ENCODE peak calls at places on chromosome 18, in ten cellular contexts. One of them, this sample, is unnamed.

GRCh38 chr18:31598021-31598805 is 6.5 kb downstream of the TTR start:
- DNase-seq in OCI-LY7: no peak
- DNase-seq in astrocyte of the spinal cord: no peak
- DNase-seq in hepatocyte: no peak
- DNase-seq in breast epithelium: no peak
- DNase-seq in HepG2: no peak
- DNase-seq in WERI-Rb-1: no peak
- DNase-seq in psoas muscle: no peak
- DNase-seq in fibroblast of lung: peak
- DNase-seq in thyroid gland: no peak
- DNase-seq in this sample: peak

GRCh38 chr18:74316257-74317180 is 880 bp downstream of the C18orf63 start:
- DNase-seq in OCI-LY7: no peak
- DNase-seq in astrocyte of the spinal cord: peak
- DNase-seq in hepatocyte: no peak
- DNase-seq in breast epithelium: no peak
- DNase-seq in HepG2: peak
- DNase-seq in WERI-Rb-1: no peak
- DNase-seq in psoas muscle: no peak
- DNase-seq in fibroblast of lung: peak
- DNase-seq in thyroid gland: no peak
- DNase-seq in this sample: peak

GRCh38 chr18:55470826-55471225 is 117.2 kb downstream of the TCF4 start:
- DNase-seq in OCI-LY7: no peak
- DNase-seq in astrocyte of the spinal cord: no peak
- DNase-seq in hepatocyte: no peak
- DNase-seq in breast epithelium: no peak
- DNase-seq in HepG2: no peak
- DNase-seq in WERI-Rb-1: no peak
- DNase-seq in psoas muscle: no peak
- DNase-seq in fibroblast of lung: no peak
- DNase-seq in thyroid gland: no peak
- DNase-seq in this sample: no peak

GRCh38 chr18:63890226-63890949 is 2.9 kb downstream of the SERPINB2 start:
- DNase-seq in OCI-LY7: no peak
- DNase-seq in astrocyte of the spinal cord: no peak
- DNase-seq in hepatocyte: no peak
- DNase-seq in breast epithelium: no peak
- DNase-seq in HepG2: no peak
- DNase-seq in WERI-Rb-1: no peak
- DNase-seq in psoas muscle: no peak
- DNase-seq in fibroblast of lung: no peak
- DNase-seq in thyroid gland: no peak
- DNase-seq in this sample: no peak

GRCh38 chr18:7871560-7872456 is 304.7 kb downstream of the PTPRM start:
- DNase-seq in OCI-LY7: no peak
- DNase-seq in astrocyte of the spinal cord: no peak
- DNase-seq in hepatocyte: peak
- DNase-seq in breast epithelium: no peak
- DNase-seq in HepG2: peak
- DNase-seq in WERI-Rb-1: no peak
- DNase-seq in psoas muscle: no peak
- DNase-seq in fibroblast of lung: no peak
- DNase-seq in thyroid gland: peak
- DNase-seq in this sample: peak

GRCh38 chr18:9191658-9192256 is 55.2 kb downstream of the ANKRD12 start:
- DNase-seq in OCI-LY7: no peak
- DNase-seq in astrocyte of the spinal cord: no peak
- DNase-seq in hepatocyte: no peak
- DNase-seq in breast epithelium: no peak
- DNase-seq in HepG2: no peak
- DNase-seq in WERI-Rb-1: no peak
- DNase-seq in psoas muscle: no peak
- DNase-seq in fibroblast of lung: no peak
- DNase-seq in thyroid gland: no peak
- DNase-seq in this sample: no peak

GRCh38 chr18:66826211-66826610 is 222.3 kb upstream of the CDH19 start:
- DNase-seq in OCI-LY7: no peak
- DNase-seq in astrocyte of the spinal cord: no peak
- DNase-seq in hepatocyte: no peak
- DNase-seq in breast epithelium: no peak
- DNase-seq in HepG2: no peak
- DNase-seq in WERI-Rb-1: no peak
- DNase-seq in psoas muscle: no peak
- DNase-seq in fibroblast of lung: no peak
- DNase-seq in thyroid gland: no peak
- DNase-seq in this sample: no peak

GRCh38 chr18:49071365-49071764 is 120.6 kb upstream of the SMAD7 start:
- DNase-seq in OCI-LY7: no peak
- DNase-seq in astrocyte of the spinal cord: no peak
- DNase-seq in hepatocyte: no peak
- DNase-seq in breast epithelium: no peak
- DNase-seq in HepG2: no peak
- DNase-seq in WERI-Rb-1: no peak
- DNase-seq in psoas muscle: no peak
- DNase-seq in fibroblast of lung: peak
- DNase-seq in thyroid gland: no peak
- DNase-seq in this sample: no peak

GRCh38 chr18:44036500-44036899 is 644.2 kb upstream of the SETBP1 start:
- DNase-seq in OCI-LY7: no peak
- DNase-seq in astrocyte of the spinal cord: no peak
- DNase-seq in hepatocyte: peak
- DNase-seq in breast epithelium: no peak
- DNase-seq in HepG2: no peak
- DNase-seq in WERI-Rb-1: no peak
- DNase-seq in psoas muscle: no peak
- DNase-seq in fibroblast of lung: no peak
- DNase-seq in thyroid gland: peak
- DNase-seq in this sample: no peak

GRCh38 chr18:25177631-25178030 is 174.3 kb downstream of the ZNF521 start:
- DNase-seq in OCI-LY7: no peak
- DNase-seq in astrocyte of the spinal cord: no peak
- DNase-seq in hepatocyte: no peak
- DNase-seq in breast epithelium: no peak
- DNase-seq in HepG2: no peak
- DNase-seq in WERI-Rb-1: no peak
- DNase-seq in psoas muscle: no peak
- DNase-seq in fibroblast of lung: no peak
- DNase-seq in thyroid gland: no peak
- DNase-seq in this sample: no peak

GRCh38 chr18:10142056-10142455 is 228.2 kb downstream of the VAPA start:
- DNase-seq in OCI-LY7: no peak
- DNase-seq in astrocyte of the spinal cord: no peak
- DNase-seq in hepatocyte: no peak
- DNase-seq in breast epithelium: no peak
- DNase-seq in HepG2: no peak
- DNase-seq in WERI-Rb-1: no peak
- DNase-seq in psoas muscle: no peak
- DNase-seq in fibroblast of lung: no peak
- DNase-seq in thyroid gland: no peak
- DNase-seq in this sample: no peak

GRCh38 chr18:32771871-32772499 is 838 bp downstream of the KLHL14 start:
- DNase-seq in OCI-LY7: no peak
- DNase-seq in astrocyte of the spinal cord: no peak
- DNase-seq in hepatocyte: peak
- DNase-seq in breast epithelium: no peak
- DNase-seq in HepG2: no peak
- DNase-seq in WERI-Rb-1: no peak
- DNase-seq in psoas muscle: no peak
- DNase-seq in fibroblast of lung: no peak
- DNase-seq in thyroid gland: peak
- DNase-seq in this sample: no peak

GRCh38 chr18:28960146-28960545 is 783.2 kb upstream of the CDH2 start:
- DNase-seq in OCI-LY7: no peak
- DNase-seq in astrocyte of the spinal cord: peak
- DNase-seq in hepatocyte: no peak
- DNase-seq in breast epithelium: no peak
- DNase-seq in HepG2: no peak
- DNase-seq in WERI-Rb-1: no peak
- DNase-seq in psoas muscle: no peak
- DNase-seq in fibroblast of lung: peak
- DNase-seq in thyroid gland: no peak
- DNase-seq in this sample: no peak

GRCh38 chr18:8081872-8082553 is 514.9 kb downstream of the PTPRM start:
- DNase-seq in OCI-LY7: no peak
- DNase-seq in astrocyte of the spinal cord: peak
- DNase-seq in hepatocyte: no peak
- DNase-seq in breast epithelium: no peak
- DNase-seq in HepG2: no peak
- DNase-seq in WERI-Rb-1: no peak
- DNase-seq in psoas muscle: no peak
- DNase-seq in fibroblast of lung: no peak
- DNase-seq in thyroid gland: peak
- DNase-seq in this sample: no peak

GRCh38 chr18:48866028-48866733 is 84.6 kb downstream of the SMAD7 start:
- DNase-seq in OCI-LY7: no peak
- DNase-seq in astrocyte of the spinal cord: peak
- DNase-seq in hepatocyte: peak
- DNase-seq in breast epithelium: no peak
- DNase-seq in HepG2: no peak
- DNase-seq in WERI-Rb-1: no peak
- DNase-seq in psoas muscle: peak
- DNase-seq in fibroblast of lung: peak
- DNase-seq in thyroid gland: peak
- DNase-seq in this sample: peak

GRCh38 chr18:79677840-79678239 is 1.8 kb upstream of the CTDP1 start:
- DNase-seq in OCI-LY7: no peak
- DNase-seq in astrocyte of the spinal cord: no peak
- DNase-seq in hepatocyte: no peak
- DNase-seq in breast epithelium: no peak
- DNase-seq in HepG2: no peak
- DNase-seq in WERI-Rb-1: no peak
- DNase-seq in psoas muscle: no peak
- DNase-seq in fibroblast of lung: no peak
- DNase-seq in thyroid gland: no peak
- DNase-seq in this sample: no peak
- H3K4me3 ChIP-seq in OCI-LY7: peak
- H3K4me3 ChIP-seq in astrocyte of the spinal cord: no peak
- H3K4me3 ChIP-seq in hepatocyte: peak
- H3K4me3 ChIP-seq in breast epithelium: peak
- H3K4me3 ChIP-seq in HepG2: peak
- H3K4me3 ChIP-seq in WERI-Rb-1: peak
- H3K4me3 ChIP-seq in psoas muscle: peak
- H3K4me3 ChIP-seq in fibroblast of lung: peak
- H3K4me3 ChIP-seq in thyroid gland: no peak
- H3K4me3 ChIP-seq in this sample: no peak

GRCh38 chr18:58042826-58043362 is 1.1 kb upstream of the NEDD4L start:
- DNase-seq in OCI-LY7: no peak
- DNase-seq in astrocyte of the spinal cord: no peak
- DNase-seq in hepatocyte: no peak
- DNase-seq in breast epithelium: no peak
- DNase-seq in HepG2: no peak
- DNase-seq in WERI-Rb-1: no peak
- DNase-seq in psoas muscle: no peak
- DNase-seq in fibroblast of lung: peak
- DNase-seq in thyroid gland: no peak
- DNase-seq in this sample: no peak

GRCh38 chr18:58034370-58034769 is 9.7 kb upstream of the NEDD4L start:
- DNase-seq in OCI-LY7: no peak
- DNase-seq in astrocyte of the spinal cord: no peak
- DNase-seq in hepatocyte: no peak
- DNase-seq in breast epithelium: no peak
- DNase-seq in HepG2: no peak
- DNase-seq in WERI-Rb-1: no peak
- DNase-seq in psoas muscle: no peak
- DNase-seq in fibroblast of lung: no peak
- DNase-seq in thyroid gland: no peak
- DNase-seq in this sample: no peak

GRCh38 chr18:58038063-58038462 is 6.0 kb upstream of the NEDD4L start:
- DNase-seq in OCI-LY7: no peak
- DNase-seq in astrocyte of the spinal cord: no peak
- DNase-seq in hepatocyte: no peak
- DNase-seq in breast epithelium: no peak
- DNase-seq in HepG2: no peak
- DNase-seq in WERI-Rb-1: no peak
- DNase-seq in psoas muscle: no peak
- DNase-seq in fibroblast of lung: no peak
- DNase-seq in thyroid gland: no peak
- DNase-seq in this sample: no peak

GRCh38 chr18:58041633-58042032 is 2.4 kb upstream of the NEDD4L start:
- DNase-seq in OCI-LY7: no peak
- DNase-seq in astrocyte of the spinal cord: no peak
- DNase-seq in hepatocyte: peak
- DNase-seq in breast epithelium: no peak
- DNase-seq in HepG2: peak
- DNase-seq in WERI-Rb-1: no peak
- DNase-seq in psoas muscle: no peak
- DNase-seq in fibroblast of lung: peak
- DNase-seq in thyroid gland: no peak
- DNase-seq in this sample: no peak

DNA sequence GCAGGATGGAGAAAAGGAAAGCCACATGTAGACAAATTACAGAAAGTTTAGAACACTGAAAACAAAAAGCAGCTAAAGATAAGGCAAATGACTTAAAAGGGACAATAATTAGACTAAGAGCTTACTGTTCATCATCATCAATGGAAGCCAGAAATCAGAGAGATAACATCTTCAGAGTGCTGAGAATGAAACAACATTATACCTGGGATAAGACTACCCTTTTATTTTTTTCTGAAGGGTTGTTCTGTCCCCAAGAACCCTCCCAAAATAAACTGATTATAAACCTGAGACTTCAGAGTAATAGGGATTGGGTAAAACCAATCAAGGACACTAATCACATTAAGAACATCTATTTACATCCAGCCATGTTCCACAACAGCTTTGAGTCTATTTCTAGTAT is 6.9 kb upstream of the NEDD4L start:
- DNase-seq in OCI-LY7: no peak
- DNase-seq in astrocyte of the spinal cord: no peak
- DNase-seq in hepatocyte: no peak
- DNase-seq in breast epithelium: no peak
- DNase-seq in HepG2: no peak
- DNase-seq in WERI-Rb-1: no peak
- DNase-seq in psoas muscle: no peak
- DNase-seq in fibroblast of lung: no peak
- DNase-seq in thyroid gland: no peak
- DNase-seq in this sample: no peak
- TF ChIP-seq CTCF in OCI-LY7: no peak
- TF ChIP-seq CTCF in astrocyte of the spinal cord: no peak
- TF ChIP-seq CTCF in hepatocyte: no peak
- TF ChIP-seq CTCF in breast epithelium: no peak
- TF ChIP-seq CTCF in HepG2: no peak
- TF ChIP-seq CTCF in WERI-Rb-1: no peak
- TF ChIP-seq CTCF in psoas muscle: no peak
- TF ChIP-seq CTCF in fibroblast of lung: no peak
- TF ChIP-seq CTCF in thyroid gland: no peak
- TF ChIP-seq CTCF in this sample: no peak

GRCh38 chr18:15198116-15198389 is 450.1 kb downstream of the ANKRD30B start:
- DNase-seq in OCI-LY7: no peak
- DNase-seq in astrocyte of the spinal cord: no peak
- DNase-seq in hepatocyte: no peak
- DNase-seq in breast epithelium: no peak
- DNase-seq in HepG2: no peak
- DNase-seq in WERI-Rb-1: no peak
- DNase-seq in psoas muscle: no peak
- DNase-seq in fibroblast of lung: no peak
- DNase-seq in thyroid gland: no peak
- DNase-seq in this sample: no peak
- H3K4me3 ChIP-seq in OCI-LY7: no peak
- H3K4me3 ChIP-seq in astrocyte of the spinal cord: peak
- H3K4me3 ChIP-seq in hepatocyte: no peak
- H3K4me3 ChIP-seq in breast epithelium: peak
- H3K4me3 ChIP-seq in HepG2: peak
- H3K4me3 ChIP-seq in WERI-Rb-1: no peak
- H3K4me3 ChIP-seq in psoas muscle: peak
- H3K4me3 ChIP-seq in fibroblast of lung: peak
- H3K4me3 ChIP-seq in thyroid gland: no peak
- H3K4me3 ChIP-seq in this sample: no peak

GRCh38 chr18:27863780-27864430 is 313.0 kb downstream of the CDH2 start:
- DNase-seq in OCI-LY7: no peak
- DNase-seq in astrocyte of the spinal cord: no peak
- DNase-seq in hepatocyte: no peak
- DNase-seq in breast epithelium: no peak
- DNase-seq in HepG2: no peak
- DNase-seq in WERI-Rb-1: peak
- DNase-seq in psoas muscle: no peak
- DNase-seq in fibroblast of lung: no peak
- DNase-seq in thyroid gland: no peak
- DNase-seq in this sample: no peak
- TF ChIP-seq CTCF in OCI-LY7: no peak
- TF ChIP-seq CTCF in astrocyte of the spinal cord: no peak
- TF ChIP-seq CTCF in hepatocyte: no peak
- TF ChIP-seq CTCF in breast epithelium: no peak
- TF ChIP-seq CTCF in HepG2: no peak
- TF ChIP-seq CTCF in WERI-Rb-1: no peak
- TF ChIP-seq CTCF in psoas muscle: no peak
- TF ChIP-seq CTCF in fibroblast of lung: no peak
- TF ChIP-seq CTCF in thyroid gland: no peak
- TF ChIP-seq CTCF in this sample: no peak